ENCODE peak calls at places on chromosomes 13 and 19, in nine cellular contexts. One of them, this sample, is unnamed.
A peak's percentile ranks its signal among the peaks of the same experiment; 100 is the strongest.

GRCh38 chr13:110712081-110712848 is 1.2 kb upstream of the ING1 start:
- DNase-seq in stomach: peak; percentile 89
- DNase-seq in heart right ventricle: peak; percentile 87
- DNase-seq in heart left ventricle: peak; percentile 93
- DNase-seq in tibial artery: peak; percentile 79
- DNase-seq in brain microvascular endothelial cell: peak; percentile 63
- DNase-seq in body of pancreas: peak; percentile 88
- DNase-seq in neural progenitor cell: peak; percentile 95
- DNase-seq in DND-41: peak; percentile 88
- DNase-seq in this sample: peak; percentile 69

GRCh38 chr13:86914757-86915156 is 756.4 kb upstream of the SLITRK5 start:
- DNase-seq in heart left ventricle: no peak
- DNase-seq in stomach: no peak
- DNase-seq in DND-41: no peak
- DNase-seq in body of pancreas: no peak
- DNase-seq in tibial artery: no peak
- DNase-seq in brain microvascular endothelial cell: no peak
- DNase-seq in neural progenitor cell: no peak
- DNase-seq in heart right ventricle: no peak
- DNase-seq in this sample: no peak

GRCh38 chr19:29629836-29630534 is 23.9 kb downstream of the POP4 start:
- DNase-seq in body of pancreas: no peak
- DNase-seq in neural progenitor cell: no peak
- DNase-seq in stomach: no peak
- DNase-seq in brain microvascular endothelial cell: no peak
- DNase-seq in DND-41: no peak
- DNase-seq in heart right ventricle: no peak
- DNase-seq in tibial artery: no peak
- DNase-seq in heart left ventricle: no peak
- DNase-seq in this sample: no peak

GRCh38 chr19:574658-575526 is 2.5 kb downstream of the BSG start:
- DNase-seq in stomach: peak; percentile 69
- DNase-seq in heart left ventricle: peak; percentile 82
- DNase-seq in brain microvascular endothelial cell: peak; percentile 15
- DNase-seq in tibial artery: no peak
- DNase-seq in heart right ventricle: peak; percentile 69
- DNase-seq in DND-41: no peak
- DNase-seq in neural progenitor cell: peak; percentile 77
- DNase-seq in body of pancreas: peak; percentile 57
- DNase-seq in this sample: no peak

GRCh38 chr19:36265064-36265463 is 50.2 kb downstream of the ZNF146 start:
- DNase-seq in brain microvascular endothelial cell: no peak
- DNase-seq in DND-41: no peak
- DNase-seq in body of pancreas: no peak
- DNase-seq in neural progenitor cell: no peak
- DNase-seq in tibial artery: no peak
- DNase-seq in heart left ventricle: no peak
- DNase-seq in heart right ventricle: no peak
- DNase-seq in stomach: no peak
- DNase-seq in this sample: no peak

GRCh38 chr19:54335164-54335563 is 3.8 kb downstream of the LILRA4 start:
- DNase-seq in DND-41: no peak
- DNase-seq in brain microvascular endothelial cell: no peak
- DNase-seq in stomach: no peak
- DNase-seq in tibial artery: no peak
- DNase-seq in heart right ventricle: no peak
- DNase-seq in heart left ventricle: no peak
- DNase-seq in body of pancreas: no peak
- DNase-seq in neural progenitor cell: no peak
- DNase-seq in this sample: no peak

GRCh38 chr13:97856001-97856675 is 97.3 kb upstream of the IPO5 start:
- DNase-seq in tibial artery: peak; percentile 37
- DNase-seq in brain microvascular endothelial cell: no peak
- DNase-seq in neural progenitor cell: peak; percentile 76
- DNase-seq in body of pancreas: peak; percentile 28
- DNase-seq in stomach: no peak
- DNase-seq in DND-41: no peak
- DNase-seq in heart left ventricle: peak; percentile 44
- DNase-seq in heart right ventricle: peak; percentile 48
- DNase-seq in this sample: no peak

GRCh38 chr19:13097331-13098258 is 5.1 kb downstream of the LYL1 start:
- DNase-seq in tibial artery: peak; percentile 67
- DNase-seq in heart left ventricle: peak; percentile 75
- DNase-seq in stomach: no peak
- DNase-seq in DND-41: no peak
- DNase-seq in heart right ventricle: peak; percentile 66
- DNase-seq in body of pancreas: no peak
- DNase-seq in neural progenitor cell: peak; percentile 49
- DNase-seq in brain microvascular endothelial cell: no peak
- DNase-seq in this sample: no peak

GRCh38 chr13:32036762-32037161 is 5.2 kb downstream of the FRY start:
- DNase-seq in stomach: no peak
- DNase-seq in heart left ventricle: no peak
- DNase-seq in tibial artery: no peak
- DNase-seq in heart right ventricle: no peak
- DNase-seq in body of pancreas: no peak
- DNase-seq in neural progenitor cell: no peak
- DNase-seq in DND-41: no peak
- DNase-seq in brain microvascular endothelial cell: no peak
- DNase-seq in this sample: no peak

GRCh38 chr19:41588497-41589209 is 12.7 kb downstream of the CEACAM21 start:
- DNase-seq in body of pancreas: peak; percentile 39
- DNase-seq in brain microvascular endothelial cell: peak; percentile 39
- DNase-seq in heart left ventricle: no peak
- DNase-seq in neural progenitor cell: peak; percentile 46
- DNase-seq in DND-41: peak; percentile 64
- DNase-seq in stomach: no peak
- DNase-seq in heart right ventricle: no peak
- DNase-seq in tibial artery: no peak
- DNase-seq in this sample: no peak

GRCh38 chr19:40936755-40937154 is 54.3 kb upstream of the CYP2B6 start:
- DNase-seq in brain microvascular endothelial cell: no peak
- DNase-seq in body of pancreas: no peak
- DNase-seq in tibial artery: no peak
- DNase-seq in heart left ventricle: no peak
- DNase-seq in stomach: no peak
- DNase-seq in heart right ventricle: no peak
- DNase-seq in neural progenitor cell: no peak
- DNase-seq in DND-41: no peak
- DNase-seq in this sample: no peak

GRCh38 chr19:30123611-30124010 is 181.6 kb downstream of the URI1 start:
- DNase-seq in DND-41: no peak
- DNase-seq in heart right ventricle: no peak
- DNase-seq in stomach: no peak
- DNase-seq in tibial artery: no peak
- DNase-seq in body of pancreas: no peak
- DNase-seq in brain microvascular endothelial cell: no peak
- DNase-seq in heart left ventricle: no peak
- DNase-seq in neural progenitor cell: no peak
- DNase-seq in this sample: no peak

GRCh38 chr13:98629055-98629454 is 52.1 kb upstream of the STK24 start:
- DNase-seq in neural progenitor cell: no peak
- DNase-seq in tibial artery: no peak
- DNase-seq in heart left ventricle: no peak
- DNase-seq in stomach: no peak
- DNase-seq in DND-41: no peak
- DNase-seq in body of pancreas: peak; percentile 18
- DNase-seq in brain microvascular endothelial cell: no peak
- DNase-seq in heart right ventricle: no peak
- DNase-seq in this sample: no peak

GRCh38 chr13:108269601-108270328 is at the start of gene TNFSF13B:
- DNase-seq in tibial artery: peak; percentile 29
- DNase-seq in DND-41: no peak
- DNase-seq in brain microvascular endothelial cell: peak; percentile 6
- DNase-seq in body of pancreas: peak; percentile 74
- DNase-seq in stomach: peak; percentile 43
- DNase-seq in neural progenitor cell: peak; percentile 53
- DNase-seq in heart right ventricle: peak; percentile 35
- DNase-seq in heart left ventricle: peak; percentile 63
- DNase-seq in this sample: no peak
- H3K27ac ChIP-seq in tibial artery: peak within 1 kb of the TSS; percentile 37
- H3K27ac ChIP-seq in DND-41: no peak within 1 kb of the TSS
- H3K27ac ChIP-seq in brain microvascular endothelial cell: no peak within 1 kb of the TSS
- H3K27ac ChIP-seq in body of pancreas: no peak within 1 kb of the TSS
- H3K27ac ChIP-seq in stomach: peak within 1 kb of the TSS; percentile 51
- H3K27ac ChIP-seq in neural progenitor cell: no peak within 1 kb of the TSS
- H3K27ac ChIP-seq in heart right ventricle: peak within 1 kb of the TSS; percentile 83
- H3K27ac ChIP-seq in heart left ventricle: peak within 1 kb of the TSS; percentile 69
- H3K27ac ChIP-seq in this sample: peak within 1 kb of the TSS; percentile 14

GRCh38 chr19:38592940-38593339 is 24.8 kb downstream of the MAP4K1 start:
- DNase-seq in body of pancreas: no peak
- DNase-seq in heart left ventricle: no peak
- DNase-seq in DND-41: no peak
- DNase-seq in brain microvascular endothelial cell: no peak
- DNase-seq in stomach: no peak
- DNase-seq in neural progenitor cell: no peak
- DNase-seq in heart right ventricle: no peak
- DNase-seq in tibial artery: no peak
- DNase-seq in this sample: no peak
- TF ChIP-seq CTCF in body of pancreas: no peak
- TF ChIP-seq CTCF in heart left ventricle: no peak
- TF ChIP-seq CTCF in DND-41: no peak
- TF ChIP-seq CTCF in brain microvascular endothelial cell: peak; percentile 11
- TF ChIP-seq CTCF in stomach: no peak
- TF ChIP-seq CTCF in neural progenitor cell: no peak
- TF ChIP-seq CTCF in heart right ventricle: no peak
- TF ChIP-seq CTCF in tibial artery: no peak
- TF ChIP-seq CTCF in this sample: no peak

GRCh38 chr19:50667759-50668231 is 18.6 kb downstream of the C19orf81 start:
- DNase-seq in body of pancreas: no peak
- DNase-seq in brain microvascular endothelial cell: no peak
- DNase-seq in tibial artery: no peak
- DNase-seq in DND-41: no peak
- DNase-seq in heart left ventricle: no peak
- DNase-seq in stomach: no peak
- DNase-seq in heart right ventricle: no peak
- DNase-seq in neural progenitor cell: no peak
- DNase-seq in this sample: no peak

GRCh38 chr19:50668416-50669318 is 19.4 kb downstream of the C19orf81 start:
- DNase-seq in DND-41: no peak
- DNase-seq in tibial artery: no peak
- DNase-seq in heart left ventricle: no peak
- DNase-seq in brain microvascular endothelial cell: no peak
- DNase-seq in stomach: no peak
- DNase-seq in neural progenitor cell: peak; percentile 39
- DNase-seq in heart right ventricle: no peak
- DNase-seq in body of pancreas: no peak
- DNase-seq in this sample: no peak

GRCh38 chr19:50669319-50670101 is 20.3 kb downstream of the C19orf81 start:
- DNase-seq in DND-41: peak; percentile 48
- DNase-seq in heart right ventricle: no peak
- DNase-seq in stomach: peak; percentile 30
- DNase-seq in tibial artery: no peak
- DNase-seq in neural progenitor cell: no peak
- DNase-seq in brain microvascular endothelial cell: no peak
- DNase-seq in heart left ventricle: no peak
- DNase-seq in body of pancreas: peak; percentile 27
- DNase-seq in this sample: no peak

GRCh38 chr19:50666346-50667176 is 17.3 kb downstream of the C19orf81 start:
- DNase-seq in tibial artery: no peak
- DNase-seq in brain microvascular endothelial cell: no peak
- DNase-seq in stomach: no peak
- DNase-seq in body of pancreas: no peak
- DNase-seq in heart right ventricle: no peak
- DNase-seq in neural progenitor cell: no peak
- DNase-seq in heart left ventricle: no peak
- DNase-seq in DND-41: no peak
- DNase-seq in this sample: no peak

DNA sequence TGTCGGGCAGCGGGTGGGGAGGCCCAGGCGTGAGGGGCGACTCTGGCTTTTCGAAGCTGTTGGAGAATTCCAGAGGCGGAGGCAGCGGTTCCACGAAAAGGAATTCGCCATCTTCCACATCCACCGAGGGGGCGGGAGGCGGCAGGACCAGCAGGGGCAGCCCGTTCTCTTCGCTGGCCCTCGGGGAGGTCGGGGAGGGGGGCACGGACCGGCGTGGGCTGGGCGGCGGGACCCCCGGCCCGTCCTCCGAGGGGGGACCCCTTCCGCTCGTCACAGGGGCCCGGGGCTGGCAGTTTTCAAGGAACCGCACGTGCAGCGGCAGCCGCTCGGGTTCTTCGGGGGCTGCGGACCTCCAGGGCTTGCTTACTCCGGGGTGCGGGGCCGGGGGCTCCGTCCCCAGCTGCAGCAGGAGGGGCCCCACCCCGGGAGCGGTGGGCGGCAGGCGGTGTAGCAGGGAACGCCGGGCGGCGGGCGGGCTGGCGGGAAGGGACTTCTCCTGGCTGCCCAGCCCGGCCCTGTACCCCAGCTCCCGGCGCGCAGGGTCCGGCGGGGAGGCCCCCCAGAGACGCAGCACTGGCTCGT is 18.0 kb downstream of the C19orf81 start:
- DNase-seq in tibial artery: no peak
- DNase-seq in body of pancreas: no peak
- DNase-seq in heart left ventricle: no peak
- DNase-seq in stomach: no peak
- DNase-seq in neural progenitor cell: no peak
- DNase-seq in brain microvascular endothelial cell: no peak
- DNase-seq in DND-41: no peak
- DNase-seq in heart right ventricle: no peak
- DNase-seq in this sample: no peak
- H3K4me3 ChIP-seq in tibial artery: no peak overlapping the region
- H3K4me3 ChIP-seq in body of pancreas: no peak overlapping the region
- H3K4me3 ChIP-seq in heart left ventricle: no peak overlapping the region
- H3K4me3 ChIP-seq in stomach: no peak overlapping the region
- H3K4me3 ChIP-seq in neural progenitor cell: peak overlapping the region; percentile 15
- H3K4me3 ChIP-seq in brain microvascular endothelial cell: no peak overlapping the region
- H3K4me3 ChIP-seq in DND-41: no peak overlapping the region
- H3K4me3 ChIP-seq in heart right ventricle: no peak overlapping the region
- H3K4me3 ChIP-seq in this sample: peak overlapping the region; percentile 50

GRCh38 chr13:40063278-40063698 is 407.8 kb downstream of the COG6 start:
- DNase-seq in neural progenitor cell: no peak
- DNase-seq in body of pancreas: peak; percentile 69
- DNase-seq in stomach: no peak
- DNase-seq in heart left ventricle: no peak
- DNase-seq in brain microvascular endothelial cell: no peak
- DNase-seq in tibial artery: no peak
- DNase-seq in heart right ventricle: no peak
- DNase-seq in DND-41: no peak
- DNase-seq in this sample: peak; percentile 68

GRCh38 chr13:40061466-40062450 is 406.3 kb downstream of the COG6 start:
- DNase-seq in stomach: no peak
- DNase-seq in heart right ventricle: no peak
- DNase-seq in heart left ventricle: no peak
- DNase-seq in DND-41: no peak
- DNase-seq in body of pancreas: peak; percentile 79
- DNase-seq in neural progenitor cell: no peak
- DNase-seq in tibial artery: no peak
- DNase-seq in brain microvascular endothelial cell: no peak
- DNase-seq in this sample: no peak

GRCh38 chr13:40058757-40059236 is 403.3 kb downstream of the COG6 start:
- DNase-seq in neural progenitor cell: no peak
- DNase-seq in DND-41: no peak
- DNase-seq in brain microvascular endothelial cell: no peak
- DNase-seq in tibial artery: no peak
- DNase-seq in heart right ventricle: no peak
- DNase-seq in body of pancreas: peak; percentile 49
- DNase-seq in heart left ventricle: no peak
- DNase-seq in stomach: no peak
- DNase-seq in this sample: no peak

GRCh38 chr13:40059540-40060232 is 404.2 kb downstream of the COG6 start:
- DNase-seq in body of pancreas: peak; percentile 80
- DNase-seq in heart right ventricle: no peak
- DNase-seq in tibial artery: no peak
- DNase-seq in neural progenitor cell: no peak
- DNase-seq in DND-41: no peak
- DNase-seq in brain microvascular endothelial cell: no peak
- DNase-seq in heart left ventricle: no peak
- DNase-seq in stomach: no peak
- DNase-seq in this sample: no peak

GRCh38 chr13:40060318-40061007 is 405.0 kb downstream of the COG6 start:
- DNase-seq in DND-41: no peak
- DNase-seq in body of pancreas: peak; percentile 98
- DNase-seq in neural progenitor cell: no peak
- DNase-seq in brain microvascular endothelial cell: peak; percentile 79
- DNase-seq in stomach: peak; percentile 31
- DNase-seq in heart left ventricle: peak; percentile 51
- DNase-seq in tibial artery: no peak
- DNase-seq in heart right ventricle: peak; percentile 22
- DNase-seq in this sample: no peak
- H3K27ac ChIP-seq in DND-41: no peak overlapping the region
- H3K27ac ChIP-seq in body of pancreas: peak overlapping the region; percentile 91
- H3K27ac ChIP-seq in neural progenitor cell: no peak overlapping the region
- H3K27ac ChIP-seq in brain microvascular endothelial cell: no peak overlapping the region
- H3K27ac ChIP-seq in stomach: no peak overlapping the region
- H3K27ac ChIP-seq in heart left ventricle: no peak overlapping the region
- H3K27ac ChIP-seq in tibial artery: no peak overlapping the region
- H3K27ac ChIP-seq in heart right ventricle: no peak overlapping the region
- H3K27ac ChIP-seq in this sample: peak overlapping the region; percentile 68